ENCODE peak calls at places on chromosomes 13 and 19, in nine cellular contexts. One of them, this sample, is unnamed.

GRCh38 chr13:94093652-94094310 is 385.7 kb downstream of the DCT start:
- DNase-seq in GM12878: no peak
- DNase-seq in breast epithelium: no peak
- DNase-seq in esophagus squamous epithelium: no peak
- DNase-seq in K562: no peak
- DNase-seq in sigmoid colon: no peak
- DNase-seq in lower leg skin: no peak
- DNase-seq in IMR-90: peak
- DNase-seq in stomach: no peak
- DNase-seq in this sample: no peak

GRCh38 chr13:75299913-75300862 is 181.8 kb downstream of the TBC1D4 start:
- DNase-seq in breast epithelium: no peak
- DNase-seq in sigmoid colon: no peak
- DNase-seq in stomach: no peak
- DNase-seq in esophagus squamous epithelium: no peak
- DNase-seq in lower leg skin: no peak
- DNase-seq in IMR-90: peak
- DNase-seq in K562: no peak
- DNase-seq in GM12878: peak
- DNase-seq in this sample: no peak

GRCh38 chr13:34224877-34225276 is 406.9 kb downstream of the RFC3 start:
- DNase-seq in lower leg skin: no peak
- DNase-seq in sigmoid colon: no peak
- DNase-seq in IMR-90: no peak
- DNase-seq in esophagus squamous epithelium: no peak
- DNase-seq in K562: no peak
- DNase-seq in stomach: no peak
- DNase-seq in GM12878: no peak
- DNase-seq in breast epithelium: peak
- DNase-seq in this sample: no peak

GRCh38 chr13:102830646-102831045 is 15.2 kb upstream of the ERCC5 start:
- DNase-seq in GM12878: no peak
- DNase-seq in lower leg skin: no peak
- DNase-seq in breast epithelium: no peak
- DNase-seq in esophagus squamous epithelium: no peak
- DNase-seq in stomach: peak
- DNase-seq in IMR-90: no peak
- DNase-seq in sigmoid colon: no peak
- DNase-seq in K562: no peak
- DNase-seq in this sample: no peak

GRCh38 chr19:55700813-55701212 is 25.8 kb downstream of the EPN1 start:
- DNase-seq in stomach: no peak
- DNase-seq in lower leg skin: no peak
- DNase-seq in K562: no peak
- DNase-seq in sigmoid colon: no peak
- DNase-seq in breast epithelium: no peak
- DNase-seq in esophagus squamous epithelium: no peak
- DNase-seq in IMR-90: no peak
- DNase-seq in GM12878: no peak
- DNase-seq in this sample: no peak

GRCh38 chr19:53308339-53308811 is 25.2 kb upstream of the ZNF845 start:
- DNase-seq in IMR-90: no peak
- DNase-seq in stomach: no peak
- DNase-seq in K562: peak
- DNase-seq in GM12878: no peak
- DNase-seq in esophagus squamous epithelium: no peak
- DNase-seq in lower leg skin: no peak
- DNase-seq in sigmoid colon: no peak
- DNase-seq in breast epithelium: no peak
- DNase-seq in this sample: peak

GRCh38 chr19:14147797-14148605 is 11.6 kb upstream of the ASF1B start:
- DNase-seq in GM12878: no peak
- DNase-seq in K562: peak
- DNase-seq in lower leg skin: peak
- DNase-seq in breast epithelium: peak
- DNase-seq in stomach: peak
- DNase-seq in IMR-90: peak
- DNase-seq in sigmoid colon: peak
- DNase-seq in esophagus squamous epithelium: no peak
- DNase-seq in this sample: peak

GRCh38 chr19:19782783-19783182 is 38.8 kb downstream of the ZNF506 start:
- DNase-seq in esophagus squamous epithelium: no peak
- DNase-seq in IMR-90: no peak
- DNase-seq in sigmoid colon: no peak
- DNase-seq in stomach: no peak
- DNase-seq in lower leg skin: no peak
- DNase-seq in GM12878: no peak
- DNase-seq in breast epithelium: no peak
- DNase-seq in K562: no peak
- DNase-seq in this sample: no peak

GRCh38 chr13:74206855-74207254 is 72.7 kb upstream of the KLF12 start:
- DNase-seq in K562: no peak
- DNase-seq in GM12878: no peak
- DNase-seq in sigmoid colon: no peak
- DNase-seq in IMR-90: no peak
- DNase-seq in stomach: no peak
- DNase-seq in esophagus squamous epithelium: no peak
- DNase-seq in breast epithelium: no peak
- DNase-seq in lower leg skin: no peak
- DNase-seq in this sample: no peak

GRCh38 chr13:98318263-98318878 is 141.3 kb upstream of the RNF113B start:
- DNase-seq in lower leg skin: no peak
- DNase-seq in GM12878: no peak
- DNase-seq in sigmoid colon: no peak
- DNase-seq in esophagus squamous epithelium: no peak
- DNase-seq in IMR-90: no peak
- DNase-seq in K562: no peak
- DNase-seq in stomach: no peak
- DNase-seq in breast epithelium: no peak
- DNase-seq in this sample: no peak

GRCh38 chr13:75137911-75138571 is 343.9 kb downstream of the TBC1D4 start:
- DNase-seq in esophagus squamous epithelium: no peak
- DNase-seq in stomach: no peak
- DNase-seq in sigmoid colon: no peak
- DNase-seq in GM12878: no peak
- DNase-seq in K562: no peak
- DNase-seq in breast epithelium: no peak
- DNase-seq in lower leg skin: no peak
- DNase-seq in IMR-90: no peak
- DNase-seq in this sample: no peak

GRCh38 chr13:113833111-113833830 is 30.6 kb downstream of the GAS6 start:
- DNase-seq in esophagus squamous epithelium: no peak
- DNase-seq in sigmoid colon: no peak
- DNase-seq in GM12878: no peak
- DNase-seq in breast epithelium: no peak
- DNase-seq in K562: no peak
- DNase-seq in lower leg skin: no peak
- DNase-seq in IMR-90: no peak
- DNase-seq in stomach: no peak
- DNase-seq in this sample: no peak

GRCh38 chr19:17322854-17323253 is 11.8 kb downstream of the ANO8 start:
- DNase-seq in esophagus squamous epithelium: no peak
- DNase-seq in K562: no peak
- DNase-seq in GM12878: no peak
- DNase-seq in breast epithelium: no peak
- DNase-seq in IMR-90: no peak
- DNase-seq in lower leg skin: no peak
- DNase-seq in stomach: no peak
- DNase-seq in sigmoid colon: peak
- DNase-seq in this sample: no peak

GRCh38 chr13:83221256-83221655 is 661.0 kb downstream of the SLITRK1 start:
- DNase-seq in K562: no peak
- DNase-seq in stomach: no peak
- DNase-seq in GM12878: no peak
- DNase-seq in sigmoid colon: no peak
- DNase-seq in IMR-90: no peak
- DNase-seq in breast epithelium: no peak
- DNase-seq in esophagus squamous epithelium: no peak
- DNase-seq in lower leg skin: no peak
- DNase-seq in this sample: peak

GRCh38 chr19:15015946-15016542 is 33.2 kb upstream of the CASP14 start:
- DNase-seq in GM12878: no peak
- DNase-seq in esophagus squamous epithelium: no peak
- DNase-seq in lower leg skin: no peak
- DNase-seq in breast epithelium: no peak
- DNase-seq in IMR-90: no peak
- DNase-seq in stomach: no peak
- DNase-seq in K562: peak
- DNase-seq in sigmoid colon: no peak
- DNase-seq in this sample: peak

GRCh38 chr13:76397413-76397812 is 488.8 kb downstream of the KCTD12 start:
- DNase-seq in breast epithelium: no peak
- DNase-seq in GM12878: no peak
- DNase-seq in sigmoid colon: no peak
- DNase-seq in stomach: no peak
- DNase-seq in IMR-90: no peak
- DNase-seq in lower leg skin: no peak
- DNase-seq in K562: no peak
- DNase-seq in esophagus squamous epithelium: no peak
- DNase-seq in this sample: no peak

GRCh38 chr19:5480427-5480836 is 25.2 kb downstream of the ZNRF4 start:
- DNase-seq in lower leg skin: no peak
- DNase-seq in K562: peak
- DNase-seq in sigmoid colon: no peak
- DNase-seq in stomach: peak
- DNase-seq in IMR-90: no peak
- DNase-seq in breast epithelium: no peak
- DNase-seq in GM12878: no peak
- DNase-seq in esophagus squamous epithelium: no peak
- DNase-seq in this sample: peak

GRCh38 chr19:55156202-55157063 is 1.1 kb downstream of the TNNI3 start:
- DNase-seq in esophagus squamous epithelium: no peak
- DNase-seq in stomach: peak
- DNase-seq in GM12878: no peak
- DNase-seq in lower leg skin: no peak
- DNase-seq in IMR-90: peak
- DNase-seq in K562: peak
- DNase-seq in breast epithelium: no peak
- DNase-seq in sigmoid colon: no peak
- DNase-seq in this sample: peak

GRCh38 chr19:37506387-37507166 is at the start of gene ZNF793:
- DNase-seq in IMR-90: peak
- DNase-seq in sigmoid colon: peak
- DNase-seq in K562: no peak
- DNase-seq in stomach: peak
- DNase-seq in breast epithelium: peak
- DNase-seq in GM12878: no peak
- DNase-seq in esophagus squamous epithelium: peak
- DNase-seq in lower leg skin: peak
- DNase-seq in this sample: no peak

GRCh38 chr19:49362048-49362925 is at the start of gene TEAD2:
- DNase-seq in lower leg skin: no peak
- DNase-seq in breast epithelium: no peak
- DNase-seq in GM12878: no peak
- DNase-seq in esophagus squamous epithelium: no peak
- DNase-seq in IMR-90: peak
- DNase-seq in K562: peak
- DNase-seq in stomach: peak
- DNase-seq in sigmoid colon: peak
- DNase-seq in this sample: no peak

GRCh38 chr19:49361438-49362047 is 673 bp downstream of the TEAD2 start:
- DNase-seq in sigmoid colon: peak
- DNase-seq in breast epithelium: peak
- DNase-seq in GM12878: no peak
- DNase-seq in esophagus squamous epithelium: no peak
- DNase-seq in IMR-90: peak
- DNase-seq in K562: peak
- DNase-seq in stomach: peak
- DNase-seq in lower leg skin: peak
- DNase-seq in this sample: no peak

GRCh38 chr19:49362926-49363264 is 679 bp upstream of the TEAD2 start:
- DNase-seq in IMR-90: peak
- DNase-seq in sigmoid colon: peak
- DNase-seq in K562: no peak
- DNase-seq in lower leg skin: no peak
- DNase-seq in esophagus squamous epithelium: no peak
- DNase-seq in GM12878: no peak
- DNase-seq in breast epithelium: no peak
- DNase-seq in stomach: peak
- DNase-seq in this sample: no peak

GRCh38 chr19:49364083-49364687 is 508 bp downstream of the DKKL1 start:
- DNase-seq in esophagus squamous epithelium: no peak
- DNase-seq in IMR-90: no peak
- DNase-seq in sigmoid colon: no peak
- DNase-seq in lower leg skin: no peak
- DNase-seq in breast epithelium: no peak
- DNase-seq in GM12878: no peak
- DNase-seq in K562: peak
- DNase-seq in stomach: no peak
- DNase-seq in this sample: no peak

GRCh38 chr19:49363265-49364082 is at the start of gene DKKL1:
- DNase-seq in esophagus squamous epithelium: peak
- DNase-seq in lower leg skin: peak
- DNase-seq in sigmoid colon: peak
- DNase-seq in breast epithelium: peak
- DNase-seq in GM12878: peak
- DNase-seq in stomach: peak
- DNase-seq in K562: peak
- DNase-seq in IMR-90: peak
- DNase-seq in this sample: peak
- TF ChIP-seq POLR2A in esophagus squamous epithelium: no peak
- TF ChIP-seq POLR2A in lower leg skin: no peak
- TF ChIP-seq POLR2A in sigmoid colon: peak
- TF ChIP-seq POLR2A in breast epithelium: peak
- TF ChIP-seq POLR2A in GM12878: no peak
- TF ChIP-seq POLR2A in stomach: no peak
- TF ChIP-seq POLR2A in K562: peak
- TF ChIP-seq POLR2A in IMR-90: peak
- TF ChIP-seq POLR2A in this sample: no peak

GRCh38 chr13:39663958-39664357 is 8.5 kb downstream of the COG6 start:
- DNase-seq in esophagus squamous epithelium: no peak
- DNase-seq in K562: no peak
- DNase-seq in breast epithelium: no peak
- DNase-seq in sigmoid colon: no peak
- DNase-seq in GM12878: no peak
- DNase-seq in IMR-90: no peak
- DNase-seq in lower leg skin: no peak
- DNase-seq in stomach: no peak
- DNase-seq in this sample: no peak
- TF ChIP-seq POLR2A in esophagus squamous epithelium: no peak
- TF ChIP-seq POLR2A in K562: no peak
- TF ChIP-seq POLR2A in breast epithelium: no peak
- TF ChIP-seq POLR2A in sigmoid colon: no peak
- TF ChIP-seq POLR2A in GM12878: no peak
- TF ChIP-seq POLR2A in IMR-90: no peak
- TF ChIP-seq POLR2A in lower leg skin: no peak
- TF ChIP-seq POLR2A in stomach: no peak
- TF ChIP-seq POLR2A in this sample: no peak

GRCh38 chr19:50329146-50329925 is at the start of gene KCNC3:
- DNase-seq in stomach: peak
- DNase-seq in GM12878: peak
- DNase-seq in K562: peak
- DNase-seq in breast epithelium: peak
- DNase-seq in esophagus squamous epithelium: peak
- DNase-seq in lower leg skin: peak
- DNase-seq in IMR-90: peak
- DNase-seq in sigmoid colon: peak
- DNase-seq in this sample: peak
- TF ChIP-seq POLR2A in stomach: no peak
- TF ChIP-seq POLR2A in GM12878: peak
- TF ChIP-seq POLR2A in K562: peak
- TF ChIP-seq POLR2A in breast epithelium: no peak
- TF ChIP-seq POLR2A in esophagus squamous epithelium: no peak
- TF ChIP-seq POLR2A in lower leg skin: no peak
- TF ChIP-seq POLR2A in IMR-90: no peak
- TF ChIP-seq POLR2A in sigmoid colon: no peak
- TF ChIP-seq POLR2A in this sample: peak

GRCh38 chr19:18557474-18558201 is at the start of gene KXD1:
- DNase-seq in esophagus squamous epithelium: peak
- DNase-seq in GM12878: peak
- DNase-seq in K562: peak
- DNase-seq in sigmoid colon: peak
- DNase-seq in breast epithelium: peak
- DNase-seq in lower leg skin: peak
- DNase-seq in stomach: peak
- DNase-seq in IMR-90: peak
- DNase-seq in this sample: peak
- TF ChIP-seq POLR2A in esophagus squamous epithelium: no peak
- TF ChIP-seq POLR2A in GM12878: peak
- TF ChIP-seq POLR2A in K562: peak
- TF ChIP-seq POLR2A in sigmoid colon: peak
- TF ChIP-seq POLR2A in breast epithelium: peak
- TF ChIP-seq POLR2A in lower leg skin: no peak
- TF ChIP-seq POLR2A in stomach: peak
- TF ChIP-seq POLR2A in IMR-90: peak
- TF ChIP-seq POLR2A in this sample: peak

This sample was measured in erythroblast.